ENCODE peak calls at places on chromosome 21, in five cellular contexts. One of them, this sample, is unnamed.
A peak's percentile ranks its signal among the peaks of the same experiment; 100 is the strongest.

GRCh38 chr21:14862794-14863720 is 201.7 kb downstream of the NRIP1 start:
- DNase-seq in NCI-H2029: no peak
- DNase-seq in AG08395: no peak
- DNase-seq in stimulated activated CD4-positive, alpha-beta T cell treated with anti-CD3 and anti-CD28 coated beads, Interleukin-12 subunit alpha, Interleukin-12 subunit beta, amount 100 ng/mL, for 4 hours: peak; percentile 12
- DNase-seq in activated CD8-positive, alpha-beta memory T cell treated with anti-CD3 and anti-CD28 coated beads for 48 hours: no peak
- DNase-seq in this sample: no peak

GRCh38 chr21:36695671-36696389 is 3.1 kb upstream of the SIM2 start:
- DNase-seq in NCI-H2029: no peak
- DNase-seq in AG08395: no peak
- DNase-seq in stimulated activated CD4-positive, alpha-beta T cell treated with anti-CD3 and anti-CD28 coated beads, Interleukin-12 subunit alpha, Interleukin-12 subunit beta, amount 100 ng/mL, for 4 hours: no peak
- DNase-seq in activated CD8-positive, alpha-beta memory T cell treated with anti-CD3 and anti-CD28 coated beads for 48 hours: no peak
- DNase-seq in this sample: no peak

GRCh38 chr21:45468971-45469272 is 64.0 kb downstream of the COL18A1 start:
- DNase-seq in stimulated activated CD4-positive, alpha-beta T cell treated with anti-CD3 and anti-CD28 coated beads, Interleukin-12 subunit alpha, Interleukin-12 subunit beta, amount 100 ng/mL, for 4 hours: no peak
- DNase-seq in NCI-H2029: no peak
- DNase-seq in AG08395: no peak
- DNase-seq in activated CD8-positive, alpha-beta memory T cell treated with anti-CD3 and anti-CD28 coated beads for 48 hours: no peak
- DNase-seq in this sample: no peak

GRCh38 chr21:43266534-43266933 is 97.7 kb downstream of the CRYAA start:
- DNase-seq in activated CD8-positive, alpha-beta memory T cell treated with anti-CD3 and anti-CD28 coated beads for 48 hours: no peak
- DNase-seq in AG08395: no peak
- DNase-seq in NCI-H2029: no peak
- DNase-seq in stimulated activated CD4-positive, alpha-beta T cell treated with anti-CD3 and anti-CD28 coated beads, Interleukin-12 subunit alpha, Interleukin-12 subunit beta, amount 100 ng/mL, for 4 hours: no peak
- DNase-seq in this sample: no peak

GRCh38 chr21:45386728-45387371 is 18.1 kb upstream of the COL18A1 start:
- DNase-seq in NCI-H2029: no peak
- DNase-seq in AG08395: peak; percentile 89
- DNase-seq in activated CD8-positive, alpha-beta memory T cell treated with anti-CD3 and anti-CD28 coated beads for 48 hours: no peak
- DNase-seq in stimulated activated CD4-positive, alpha-beta T cell treated with anti-CD3 and anti-CD28 coated beads, Interleukin-12 subunit alpha, Interleukin-12 subunit beta, amount 100 ng/mL, for 4 hours: no peak
- DNase-seq in this sample: peak; percentile 89

GRCh38 chr21:45223236-45223992 is 64.3 kb downstream of the POFUT2 start:
- DNase-seq in activated CD8-positive, alpha-beta memory T cell treated with anti-CD3 and anti-CD28 coated beads for 48 hours: no peak
- DNase-seq in NCI-H2029: no peak
- DNase-seq in stimulated activated CD4-positive, alpha-beta T cell treated with anti-CD3 and anti-CD28 coated beads, Interleukin-12 subunit alpha, Interleukin-12 subunit beta, amount 100 ng/mL, for 4 hours: no peak
- DNase-seq in AG08395: no peak
- DNase-seq in this sample: no peak

GRCh38 chr21:44556879-44557278 is 1.7 kb downstream of the KRTAP10-3 start:
- DNase-seq in AG08395: no peak
- DNase-seq in stimulated activated CD4-positive, alpha-beta T cell treated with anti-CD3 and anti-CD28 coated beads, Interleukin-12 subunit alpha, Interleukin-12 subunit beta, amount 100 ng/mL, for 4 hours: no peak
- DNase-seq in activated CD8-positive, alpha-beta memory T cell treated with anti-CD3 and anti-CD28 coated beads for 48 hours: no peak
- DNase-seq in NCI-H2029: no peak
- DNase-seq in this sample: no peak

GRCh38 chr21:17139696-17140095 is 373.1 kb upstream of the CXADR start:
- DNase-seq in stimulated activated CD4-positive, alpha-beta T cell treated with anti-CD3 and anti-CD28 coated beads, Interleukin-12 subunit alpha, Interleukin-12 subunit beta, amount 100 ng/mL, for 4 hours: no peak
- DNase-seq in activated CD8-positive, alpha-beta memory T cell treated with anti-CD3 and anti-CD28 coated beads for 48 hours: no peak
- DNase-seq in NCI-H2029: peak; percentile 27
- DNase-seq in AG08395: no peak
- DNase-seq in this sample: no peak

GRCh38 chr21:33384851-33385331 is 18.3 kb upstream of the IFNGR2 start:
- DNase-seq in AG08395: no peak
- DNase-seq in NCI-H2029: no peak
- DNase-seq in stimulated activated CD4-positive, alpha-beta T cell treated with anti-CD3 and anti-CD28 coated beads, Interleukin-12 subunit alpha, Interleukin-12 subunit beta, amount 100 ng/mL, for 4 hours: no peak
- DNase-seq in activated CD8-positive, alpha-beta memory T cell treated with anti-CD3 and anti-CD28 coated beads for 48 hours: no peak
- DNase-seq in this sample: no peak

GRCh38 chr21:14573244-14573643 is 27.1 kb upstream of the SAMSN1 start:
- DNase-seq in activated CD8-positive, alpha-beta memory T cell treated with anti-CD3 and anti-CD28 coated beads for 48 hours: no peak
- DNase-seq in NCI-H2029: no peak
- DNase-seq in AG08395: no peak
- DNase-seq in stimulated activated CD4-positive, alpha-beta T cell treated with anti-CD3 and anti-CD28 coated beads, Interleukin-12 subunit alpha, Interleukin-12 subunit beta, amount 100 ng/mL, for 4 hours: no peak
- DNase-seq in this sample: no peak

GRCh38 chr21:38289697-38290096 is 32.9 kb downstream of the KCNJ15 start:
- DNase-seq in AG08395: peak; percentile 93
- DNase-seq in NCI-H2029: no peak
- DNase-seq in activated CD8-positive, alpha-beta memory T cell treated with anti-CD3 and anti-CD28 coated beads for 48 hours: no peak
- DNase-seq in stimulated activated CD4-positive, alpha-beta T cell treated with anti-CD3 and anti-CD28 coated beads, Interleukin-12 subunit alpha, Interleukin-12 subunit beta, amount 100 ng/mL, for 4 hours: no peak
- DNase-seq in this sample: peak; percentile 67

GRCh38 chr21:37367301-37367757 is 756 bp downstream of the DYRK1A start:
- DNase-seq in AG08395: peak; percentile 27
- DNase-seq in stimulated activated CD4-positive, alpha-beta T cell treated with anti-CD3 and anti-CD28 coated beads, Interleukin-12 subunit alpha, Interleukin-12 subunit beta, amount 100 ng/mL, for 4 hours: peak; percentile 27
- DNase-seq in activated CD8-positive, alpha-beta memory T cell treated with anti-CD3 and anti-CD28 coated beads for 48 hours: peak; percentile 10
- DNase-seq in NCI-H2029: no peak
- DNase-seq in this sample: peak; percentile 41